ENCODE peak calls at places on chromosomes 16 and 17, in five cellular contexts. W is MG63, O is fibroblast of lung, K is GM23248, Y is ascending aorta. R is an unnamed sample.

GRCh38 chr17:2056221-2057129 is 1.6 kb downstream of the HIC1 start:
- DNase-seq in Y (no peak), O (peak; percentile 73), K (peak; percentile 71), W (no peak), R (no peak)

GRCh38 chr17:2068589-2069051 is 13.7 kb downstream of the HIC1 start:
- DNase-seq in W (peak; percentile 33), K (peak; percentile 63), O (peak; percentile 92), Y (no peak), R (peak; percentile 95)

GRCh38 chr16:68893710-68894705 is 50.7 kb downstream of the TANGO6 start:
- DNase-seq in W (no peak), K (peak; percentile 14), Y (no peak), O (peak; percentile 30), R (no peak)

GRCh38 chr16:56202036-56202435 is 10.7 kb downstream of the GNAO1 start:
- DNase-seq in W (peak; percentile 94), Y (no peak), K (no peak), O (peak; percentile 23), R (peak; percentile 33)

GRCh38 chr16:11052080-11052808 is 107.9 kb downstream of the CLEC16A start:
- DNase-seq in K (no peak), Y (no peak), O (no peak), W (no peak), R (peak; percentile 59)

GRCh38 chr16:5428932-5429331 is 331.3 kb upstream of the EEF2KMT start:
- DNase-seq in O (peak; percentile 10), Y (no peak), W (peak; percentile 70), K (no peak), R (no peak)

GRCh38 chr17:17305282-17305801 is 2.2 kb downstream of the NT5M start:
- DNase-seq in Y (no peak), O (no peak), K (no peak), W (no peak), R (no peak)

GRCh38 chr17:68195667-68196393 is 52.0 kb upstream of the AMZ2 start:
- DNase-seq in K (no peak), Y (no peak), O (no peak), W (no peak), R (no peak)

GRCh38 chr17:75365009-75365930 is 40.2 kb downstream of the GRB2 start:
- DNase-seq in K (no peak), W (no peak), Y (no peak), O (peak; percentile 58), R (peak; percentile 20)

GRCh38 chr17:81794509-81794908 is 9.4 kb upstream of the GCGR start:
- DNase-seq in W (no peak), O (no peak), K (no peak), Y (no peak), R (no peak)

GRCh38 chr17:42251115-42251514 is 25.1 kb downstream of the STAT5B start:
- DNase-seq in W (no peak), K (peak; percentile 18), Y (no peak), O (peak; percentile 43), R (no peak)

GRCh38 chr17:62014526-62014925 is 50.6 kb downstream of the MED13 start:
- DNase-seq in K (peak; percentile 24), W (no peak), O (peak; percentile 74), Y (no peak), R (no peak)

GRCh38 chr17:62017912-62018311 is 47.2 kb downstream of the MED13 start:
- DNase-seq in O (peak; percentile 38), W (no peak), K (peak; percentile 28), Y (no peak), R (no peak)

GRCh38 chr17:62017496-62017895 is 47.6 kb downstream of the MED13 start:
- DNase-seq in Y (no peak), W (no peak), O (peak; percentile 67), K (peak; percentile 78), R (no peak)
- H3K4me3 ChIP-seq in Y (no peak overlapping the region), W (no peak overlapping the region), O (no peak overlapping the region), K (no peak overlapping the region), R (no peak overlapping the region)

GRCh38 chr16:84619103-84619460 is 1.2 kb upstream of the COTL1 start:
- DNase-seq in Y (no peak), W (no peak), K (no peak), O (no peak), R (no peak)
- H3K4me3 ChIP-seq in Y (no peak overlapping the region), W (no peak overlapping the region), K (peak overlapping the region; percentile 68), O (peak overlapping the region; percentile 40), R (no peak overlapping the region)

DNA sequence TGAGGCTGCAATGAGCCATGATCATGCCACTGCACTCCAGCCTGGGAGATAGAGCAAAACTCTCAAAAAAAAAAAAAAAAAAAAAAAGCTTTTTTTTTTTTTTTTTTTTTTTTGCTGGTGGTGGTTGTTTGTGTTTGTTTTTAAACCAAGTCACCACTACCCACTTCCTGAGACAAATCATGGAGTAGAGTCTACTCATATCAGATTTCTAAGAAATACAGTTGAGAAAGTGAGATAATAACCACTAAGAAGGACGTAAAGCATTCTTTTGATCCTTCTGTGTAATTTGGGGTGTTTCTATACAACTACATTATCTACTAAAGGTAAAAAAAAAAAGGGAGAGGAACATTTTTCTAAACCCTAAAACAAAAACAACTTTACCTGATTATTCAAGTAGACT is 38.0 kb downstream of the AXIN2 start:
- DNase-seq in Y (no peak), O (peak; percentile 29), W (no peak), K (no peak), R (no peak)
- H3K4me3 ChIP-seq in Y (no peak overlapping the region), O (no peak overlapping the region), W (no peak overlapping the region), K (no peak overlapping the region), R (no peak overlapping the region)

GRCh38 chr16:87853411-87854052 is 15.8 kb downstream of the SLC7A5 start:
- DNase-seq in Y (peak; percentile 94), W (peak; percentile 88), K (peak; percentile 96), O (peak; percentile 88), R (peak; percentile 99)

GRCh38 chr16:87854907-87855683 is 14.2 kb downstream of the SLC7A5 start:
- DNase-seq in O (no peak), W (peak; percentile 24), Y (no peak), K (no peak), R (no peak)

GRCh38 chr16:87854053-87854906 is 15.0 kb downstream of the SLC7A5 start:
- DNase-seq in O (no peak), K (no peak), Y (no peak), W (peak; percentile 28), R (peak; percentile 92)

GRCh38 chr16:87856796-87857228 is 12.5 kb downstream of the SLC7A5 start:
- DNase-seq in O (no peak), Y (no peak), W (no peak), K (no peak), R (no peak)

GRCh38 chr16:87855852-87856715 is 13.2 kb downstream of the SLC7A5 start:
- DNase-seq in K (no peak), Y (no peak), O (peak; percentile 52), W (no peak), R (no peak)
- H3K4me3 ChIP-seq in K (no peak overlapping the region), Y (no peak overlapping the region), O (no peak overlapping the region), W (no peak overlapping the region), R (no peak overlapping the region)

DNA sequence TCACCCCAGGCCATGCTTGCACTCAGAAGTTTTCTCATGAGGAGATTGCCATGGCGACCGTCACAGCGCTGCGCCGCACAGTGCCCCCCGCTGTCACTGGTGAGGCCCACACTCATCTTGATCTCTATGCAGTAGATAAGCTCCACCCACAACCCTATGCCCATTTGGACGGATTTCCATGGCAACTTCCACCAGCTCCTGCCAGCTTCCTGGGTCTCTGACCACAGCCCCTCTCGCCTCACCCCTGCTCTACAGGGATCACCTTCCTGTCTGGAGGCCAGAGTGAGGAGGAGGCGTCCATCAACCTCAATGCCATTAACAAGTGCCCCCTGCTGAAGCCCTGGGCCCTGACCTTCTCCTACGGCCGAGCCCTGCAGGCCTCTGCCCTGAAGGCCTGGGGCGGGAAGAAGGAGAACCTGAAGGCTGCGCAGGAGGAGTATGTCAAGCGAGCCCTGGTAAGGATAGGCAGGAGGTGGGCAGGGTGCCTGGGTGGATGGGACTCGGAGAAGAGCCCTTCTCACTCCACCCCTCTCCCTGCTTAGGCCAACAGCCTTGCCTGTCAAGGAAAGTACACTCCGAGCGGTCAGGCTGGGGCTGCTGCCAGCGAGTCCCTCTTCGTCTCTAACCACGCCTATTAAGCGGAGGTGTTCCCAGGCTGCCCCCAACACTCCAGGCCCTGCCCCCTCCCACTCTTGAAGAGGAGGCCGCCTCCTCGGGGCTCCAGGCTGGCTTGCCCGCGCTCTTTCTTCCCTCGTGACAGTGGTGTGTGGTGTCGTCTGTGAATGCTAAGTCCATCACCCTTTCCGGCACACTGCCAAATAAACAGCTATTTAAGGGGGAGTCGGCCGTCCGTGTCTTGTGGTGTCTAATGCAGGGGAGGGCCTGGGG is 4.3 kb downstream of the ALDOA start:
- DNase-seq in W (no peak), K (no peak), O (peak; percentile 57), Y (no peak), R (no peak)
- H3K4me3 ChIP-seq in W (no peak overlapping the region), K (peak overlapping the region; percentile 82), O (peak overlapping the region; percentile 36), Y (peak overlapping the region; percentile 7), R (no peak overlapping the region)

GRCh38 chr17:7211512-7212277 is 7.9 kb downstream of the DLG4 start:
- DNase-seq in K (no peak), O (no peak), W (no peak), Y (no peak), R (no peak)
- H3K4me3 ChIP-seq in K (no peak overlapping the region), O (no peak overlapping the region), W (no peak overlapping the region), Y (no peak overlapping the region), R (no peak overlapping the region)

DNA sequence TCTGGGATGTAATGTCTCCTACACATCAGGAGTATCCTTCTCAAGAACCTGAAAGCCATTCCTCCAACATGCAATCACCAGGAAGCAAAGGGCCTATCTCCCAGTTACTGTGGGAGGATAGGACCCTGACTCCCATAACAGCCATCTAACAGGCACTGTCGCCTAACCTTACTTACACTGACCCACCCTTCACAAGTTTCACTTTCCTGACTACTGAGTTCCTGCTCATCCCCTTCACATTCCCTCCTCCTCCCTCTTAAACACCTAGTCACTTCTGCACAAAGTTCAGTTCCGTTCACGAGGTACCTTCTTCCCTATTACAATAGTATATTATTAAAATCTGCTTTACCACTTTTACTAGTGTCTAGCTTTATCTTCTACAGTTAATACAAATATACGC is 1.3 kb downstream of the C17orf67 start:
- DNase-seq in O (no peak), K (peak; percentile 8), Y (no peak), W (no peak), R (no peak)
- H3K4me3 ChIP-seq in O (peak overlapping the region; percentile 79), K (peak overlapping the region; percentile 93), Y (peak overlapping the region; percentile 91), W (peak overlapping the region; percentile 69), R (peak overlapping the region; percentile 86)

DNA sequence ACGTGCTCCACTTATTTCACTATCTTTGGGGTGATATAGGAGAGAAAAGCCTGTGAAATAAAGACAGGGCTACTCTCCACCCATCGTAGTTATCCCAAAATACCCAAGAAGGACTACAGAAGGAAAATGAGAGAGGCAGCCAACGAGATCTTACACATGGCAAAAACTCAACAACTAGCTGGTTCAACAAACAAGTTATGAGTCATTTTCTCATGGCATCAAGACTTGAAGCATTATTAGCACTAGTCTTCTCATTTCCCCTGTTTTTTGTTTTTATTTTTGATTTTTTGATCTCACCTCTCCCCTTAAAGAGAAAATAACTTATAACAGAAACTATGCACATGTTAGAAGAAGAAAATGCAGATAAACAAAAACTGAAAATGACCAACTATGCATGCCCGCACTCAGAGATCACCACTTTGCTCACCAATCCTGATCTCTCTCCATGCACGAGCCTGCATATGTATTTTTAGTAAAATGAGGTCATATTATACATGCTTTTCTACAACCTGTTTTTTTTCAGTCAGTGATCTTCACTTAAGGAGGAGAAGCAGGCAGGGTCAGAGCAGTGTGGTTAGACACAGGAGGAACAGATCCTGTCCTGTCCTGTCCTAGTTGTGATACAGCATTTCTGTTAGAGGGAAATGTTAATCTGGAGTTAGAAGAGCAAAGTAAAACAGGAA is 22.8 kb downstream of the FAM117A start:
- DNase-seq in O (peak; percentile 33), K (peak; percentile 71), W (peak; percentile 33), Y (no peak), R (no peak)
- H3K4me3 ChIP-seq in O (no peak overlapping the region), K (no peak overlapping the region), W (no peak overlapping the region), Y (peak overlapping the region; percentile 40), R (no peak overlapping the region)

R was measured in SJSA1.